ENCODE peak calls at places on chromosomes 6 and 20, in nine cellular contexts. B is T-helper 2 cell; E is activated gamma-delta T cell treated with Interleukin-2 at 50 U/mL for 16 hours; H is NAMALWA; I is T follicular helper cell; W is MM.1S; F is CD4-positive, CD25-positive, alpha-beta regulatory T cell; V is nephron progenitor cell; C is SJSA1. D is an unnamed sample.

GRCh38 chr20:41734506-41734945 is 116.3 kb upstream of the CHD6 start:
- DNase-seq in B (no peak), E (peak), H (peak), I (peak), W (peak), F (peak), V (peak), C (peak), D (peak)

GRCh38 chr20:24118096-24118780 is 129.7 kb upstream of the GGTLC1 start:
- DNase-seq in B (no peak), E (no peak), H (no peak), I (no peak), W (no peak), F (no peak), V (no peak), C (peak), D (no peak)

GRCh38 chr6:329888-330691 is 37.8 kb downstream of the DUSP22 start:
- DNase-seq in B (no peak), E (no peak), H (peak), I (no peak), W (no peak), F (no peak), V (no peak), C (no peak), D (no peak)

GRCh38 chr6:86936834-86937218 is 502 bp upstream of the HTR1E start:
- DNase-seq in B (no peak), E (no peak), H (no peak), I (no peak), W (no peak), F (no peak), V (no peak), C (peak), D (no peak)

GRCh38 chr6:28211840-28212509 is 13.1 kb upstream of the ZSCAN9 start:
- DNase-seq in B (no peak), E (no peak), H (peak), I (no peak), W (no peak), F (no peak), V (no peak), C (no peak), D (no peak)

GRCh38 chr20:61993058-61993457 is 72.6 kb downstream of the TAF4 start:
- DNase-seq in B (no peak), E (no peak), H (no peak), I (no peak), W (no peak), F (no peak), V (no peak), C (no peak), D (no peak)

GRCh38 chr20:17782768-17783167 is 83.0 kb downstream of the BANF2 start:
- DNase-seq in B (no peak), E (no peak), H (no peak), I (no peak), W (peak), F (no peak), V (no peak), C (no peak), D (no peak)

GRCh38 chr6:90416322-90416721 is 119.7 kb upstream of the BACH2 start:
- DNase-seq in B (no peak), E (no peak), H (no peak), I (no peak), W (no peak), F (no peak), V (no peak), C (no peak), D (no peak)

GRCh38 chr20:22452442-22453011 is 131.8 kb downstream of the FOXA2 start:
- DNase-seq in B (no peak), E (no peak), H (no peak), I (no peak), W (no peak), F (no peak), V (no peak), C (no peak), D (no peak)

GRCh38 chr6:159788757-159789376 is 535 bp downstream of the TCP1 start:
- DNase-seq in B (peak), E (peak), H (peak), I (peak), W (peak), F (no peak), V (peak), C (peak), D (peak)

GRCh38 chr6:113160716-113161115 is 696.4 kb upstream of the MARCKS start:
- DNase-seq in B (no peak), E (no peak), H (no peak), I (no peak), W (no peak), F (no peak), V (no peak), C (no peak), D (no peak)

GRCh38 chr6:138410048-138410735 is 6.2 kb downstream of the HEBP2 start:
- DNase-seq in B (no peak), E (no peak), H (no peak), I (no peak), W (no peak), F (no peak), V (no peak), C (no peak), D (no peak)

GRCh38 chr6:164417537-164417936 is 891.9 kb downstream of the C6orf118 start:
- DNase-seq in B (no peak), E (no peak), H (no peak), I (no peak), W (no peak), F (no peak), V (no peak), C (no peak), D (no peak)

GRCh38 chr6:80605165-80605989 is 498.9 kb downstream of the BCKDHB start:
- DNase-seq in B (no peak), E (no peak), H (peak), I (no peak), W (peak), F (peak), V (no peak), C (peak), D (no peak)